ENCODE peak calls at places on chromosome 2, in four cellular contexts. One of them, this sample, is unnamed.

GRCh38 chr2:53286336-53286735 is 481.3 kb upstream of the CHAC2 start:
- DNase-seq in Jurkat, Clone E6-1: no peak
- DNase-seq in HT1080: peak
- DNase-seq in islet precursor cell: no peak
- DNase-seq in this sample: no peak

GRCh38 chr2:46520108-46520507 is 40.7 kb downstream of the TMEM247 start:
- DNase-seq in Jurkat, Clone E6-1: no peak
- DNase-seq in HT1080: no peak
- DNase-seq in islet precursor cell: no peak
- DNase-seq in this sample: no peak

GRCh38 chr2:17821080-17821479 is 4.8 kb downstream of the MSGN1 start:
- DNase-seq in Jurkat, Clone E6-1: no peak
- DNase-seq in HT1080: no peak
- DNase-seq in islet precursor cell: no peak
- DNase-seq in this sample: no peak

GRCh38 chr2:230660294-230661060 is 52.2 kb upstream of the CAB39 start:
- DNase-seq in Jurkat, Clone E6-1: peak
- DNase-seq in HT1080: no peak
- DNase-seq in islet precursor cell: peak
- DNase-seq in this sample: no peak

GRCh38 chr2:177783835-177784448 is 288.6 kb downstream of the PDE11A start:
- DNase-seq in Jurkat, Clone E6-1: peak
- DNase-seq in HT1080: peak
- DNase-seq in islet precursor cell: no peak
- DNase-seq in this sample: no peak

GRCh38 chr2:234422242-234422641 is 74.6 kb downstream of the ARL4C start:
- DNase-seq in Jurkat, Clone E6-1: no peak
- DNase-seq in HT1080: peak
- DNase-seq in islet precursor cell: no peak
- DNase-seq in this sample: peak

GRCh38 chr2:232330068-232330999 is 48.2 kb upstream of the ALPP start:
- DNase-seq in Jurkat, Clone E6-1: no peak
- DNase-seq in HT1080: no peak
- DNase-seq in islet precursor cell: peak
- DNase-seq in this sample: no peak

GRCh38 chr2:136362676-136363390 is 244.9 kb upstream of the CXCR4 start:
- DNase-seq in Jurkat, Clone E6-1: no peak
- DNase-seq in HT1080: peak
- DNase-seq in islet precursor cell: no peak
- DNase-seq in this sample: no peak

GRCh38 chr2:118251427-118251826 is 163.2 kb downstream of the INSIG2 start:
- DNase-seq in Jurkat, Clone E6-1: no peak
- DNase-seq in HT1080: no peak
- DNase-seq in islet precursor cell: peak
- DNase-seq in this sample: no peak

GRCh38 chr2:32977228-32977758 is 30.5 kb downstream of the LTBP1 start:
- DNase-seq in Jurkat, Clone E6-1: no peak
- DNase-seq in HT1080: peak
- DNase-seq in islet precursor cell: peak
- DNase-seq in this sample: no peak

GRCh38 chr2:205924676-205925075 is 161.3 kb downstream of the INO80D start:
- DNase-seq in Jurkat, Clone E6-1: no peak
- DNase-seq in HT1080: no peak
- DNase-seq in islet precursor cell: no peak
- DNase-seq in this sample: no peak

GRCh38 chr2:235026649-235027557 is 75.1 kb downstream of the SH3BP4 start:
- DNase-seq in Jurkat, Clone E6-1: no peak
- DNase-seq in HT1080: peak
- DNase-seq in islet precursor cell: no peak
- DNase-seq in this sample: no peak

GRCh38 chr2:9790702-9791225 is 52.5 kb upstream of the TAF1B start:
- DNase-seq in Jurkat, Clone E6-1: no peak
- DNase-seq in HT1080: no peak
- DNase-seq in islet precursor cell: no peak
- DNase-seq in this sample: no peak